ENCODE peak calls at places on chromosomes 5 and 9, in four cellular contexts. T is mesendoderm, H is IMR-90, V is H1. O is an unnamed sample.

GRCh38 chr5:74643160-74643562 is 2.6 kb upstream of the ENC1 start:
- DNase-seq in V (no peak), H (peak), T (peak), O (no peak)

GRCh38 chr9:134443169-134444039 is 117.1 kb downstream of the RXRA start:
- DNase-seq in H (peak), V (peak), T (peak), O (peak)

GRCh38 chr5:75043736-75044264 is 8.6 kb downstream of the GCNT4 start:
- DNase-seq in V (no peak), H (no peak), T (no peak), O (no peak)

GRCh38 chr5:62306494-62307363 is 723 bp downstream of the KIF2A start:
- DNase-seq in V (no peak), H (peak), T (peak), O (peak)

GRCh38 chr5:24783596-24783995 is 138.8 kb upstream of the CDH10 start:
- DNase-seq in T (no peak), H (no peak), V (no peak), O (no peak)

GRCh38 chr9:15349892-15350761 is 43.1 kb upstream of the TTC39B start:
- DNase-seq in T (no peak), H (peak), V (no peak), O (no peak)

GRCh38 chr9:134707731-134708671 is 66.4 kb downstream of the COL5A1 start:
- DNase-seq in V (no peak), H (no peak), T (no peak), O (no peak)

GRCh38 chr5:83102581-83102980 is 25.2 kb downstream of the XRCC4 start:
- DNase-seq in T (no peak), V (no peak), H (peak), O (no peak)

GRCh38 chr9:134205636-134206316 is 41.4 kb upstream of the RNU6ATAC start:
- DNase-seq in V (no peak), H (peak), T (peak), O (no peak)

GRCh38 chr9:76223749-76224340 is 170.4 kb downstream of the RFK start:
- DNase-seq in H (peak), V (no peak), T (no peak), O (no peak)

GRCh38 chr5:159262472-159262858 is 625 bp upstream of the UBLCP1 start:
- DNase-seq in H (peak), T (no peak), V (no peak), O (no peak)

GRCh38 chr5:158899792-158900191 is 199.9 kb downstream of the EBF1 start:
- DNase-seq in H (no peak), T (no peak), V (no peak), O (no peak)

GRCh38 chr5:178142642-178143041 is 11.0 kb downstream of the NHP2 start:
- DNase-seq in T (no peak), V (no peak), H (no peak), O (no peak)

GRCh38 chr9:34493972-34494535 is 28.7 kb downstream of the ENHO start:
- DNase-seq in H (peak), T (peak), V (peak), O (peak)

GRCh38 chr5:54362434-54362833 is 52.1 kb upstream of the ARL15 start:
- DNase-seq in H (peak), V (no peak), T (no peak), O (no peak)

GRCh38 chr5:54360089-54360488 is 49.7 kb upstream of the ARL15 start:
- DNase-seq in T (peak), H (peak), V (no peak), O (peak)

GRCh38 chr5:54361683-54362411 is 51.5 kb upstream of the ARL15 start:
- DNase-seq in T (no peak), V (no peak), H (no peak), O (no peak)

GRCh38 chr5:54360925-54361662 is 50.7 kb upstream of the ARL15 start:
- DNase-seq in V (no peak), T (no peak), H (peak), O (no peak)

GRCh38 chr5:54357371-54358058 is 47.1 kb upstream of the ARL15 start:
- DNase-seq in V (no peak), H (no peak), T (no peak), O (no peak)
- H4K5ac ChIP-seq in V (no peak), H (no peak), T (no peak), O (no peak)

GRCh38 chr9:112033237-112034215 is 136.9 kb downstream of the UGCG start:
- DNase-seq in H (no peak), T (no peak), V (no peak), O (no peak)

GRCh38 chr9:112037281-112038016 is 137.6 kb downstream of the SUSD1 start:
- DNase-seq in T (no peak), H (peak), V (no peak), O (no peak)

GRCh38 chr9:112032733-112033132 is 136.1 kb downstream of the UGCG start:
- DNase-seq in H (peak), T (peak), V (no peak), O (no peak)

GRCh38 chr9:112034216-112034611 is 137.6 kb downstream of the UGCG start:
- DNase-seq in H (no peak), T (no peak), V (no peak), O (no peak)

DNA sequence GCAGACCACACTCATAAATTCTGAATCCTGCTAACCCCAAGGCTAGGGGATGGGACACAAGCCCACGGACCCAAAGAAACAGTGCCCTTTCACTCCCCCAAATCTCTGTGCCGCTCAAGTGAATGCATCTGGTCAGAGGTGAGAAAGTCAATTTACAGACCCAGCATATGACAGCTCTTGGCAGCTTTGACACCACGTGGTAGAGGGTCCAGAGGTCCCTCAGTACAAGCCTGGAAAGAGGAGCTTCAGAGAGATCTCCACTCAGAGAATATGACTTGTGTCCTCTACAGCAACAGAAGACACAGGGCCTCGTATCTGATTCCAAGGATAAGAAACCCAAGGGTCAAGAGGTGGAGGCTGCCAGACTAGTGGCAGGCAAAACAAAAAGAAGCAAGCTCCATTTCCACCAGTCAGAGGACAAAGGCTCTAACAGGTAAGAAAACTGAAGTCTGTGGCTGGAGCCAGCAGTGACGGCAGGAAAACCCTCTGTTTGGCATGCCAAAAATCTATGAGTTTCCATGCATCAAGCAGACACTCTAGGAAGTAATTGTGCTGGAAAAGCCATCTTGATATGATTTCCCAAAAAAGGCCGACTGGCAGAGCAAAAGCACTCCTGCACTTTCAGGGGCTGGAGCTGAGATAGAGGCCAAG is 138.7 kb downstream of the UGCG start:
- DNase-seq in V (no peak), H (no peak), T (no peak), O (no peak)
- H3K27ac ChIP-seq in V (no peak), H (peak), T (no peak), O (no peak)

GRCh38 chr9:132099741-132100407 is 20.2 kb upstream of the MED27 start:
- DNase-seq in T (no peak), V (no peak), H (peak), O (no peak)
- H4K5ac ChIP-seq in T (no peak), V (no peak), H (no peak), O (no peak)

GRCh38 chr9:95764920-95765319 is 110.6 kb upstream of the ERCC6L2 start:
- DNase-seq in T (no peak), V (no peak), H (no peak), O (no peak)
- H3K27ac ChIP-seq in T (no peak), V (no peak), H (peak), O (no peak)

DNA sequence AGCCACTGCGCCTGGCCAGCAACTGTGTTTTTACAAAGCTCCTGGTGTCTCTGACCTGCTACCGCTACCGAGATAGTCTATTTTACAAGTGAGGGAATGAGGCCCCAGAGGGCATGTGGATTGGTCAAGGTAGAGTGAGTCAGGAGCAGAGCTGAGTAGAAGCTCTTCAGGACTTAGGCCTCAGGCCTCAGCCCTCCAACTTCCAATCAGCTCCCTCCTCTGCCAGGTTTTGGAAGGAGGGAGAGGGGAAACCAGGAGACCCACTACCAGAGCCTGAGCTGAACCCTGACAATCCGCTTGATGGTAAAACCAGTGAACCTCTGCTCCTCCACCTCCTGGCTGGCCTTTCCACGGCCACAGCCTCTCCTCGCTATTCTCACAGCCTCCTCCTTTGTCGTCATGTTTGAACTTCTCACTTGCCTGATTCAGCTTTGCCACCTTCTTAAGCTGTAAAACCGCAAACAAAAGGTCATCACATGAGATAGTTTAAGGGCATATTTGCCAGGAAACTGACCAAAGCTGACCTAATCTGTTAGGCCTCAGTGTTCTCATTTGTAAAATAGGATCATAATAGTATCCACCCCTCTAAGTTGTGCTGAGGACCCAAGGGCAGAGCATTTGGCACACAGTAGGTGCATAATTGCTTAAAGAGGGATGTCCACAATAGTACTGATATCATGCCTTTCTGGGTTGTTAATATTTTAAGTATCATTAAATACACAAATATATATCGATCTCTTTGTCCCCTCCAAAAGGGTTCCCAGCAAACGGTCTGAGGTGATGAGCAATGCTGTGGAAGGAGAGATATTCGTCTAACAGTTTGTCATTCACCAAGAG is 1.7 kb downstream of the TRAF1 start:
- DNase-seq in H (peak), V (no peak), T (no peak), O (no peak)
- H4K5ac ChIP-seq in H (no peak), V (no peak), T (no peak), O (no peak)

GRCh38 chr9:33011857-33012256 is 10.4 kb upstream of the APTX start:
- DNase-seq in H (no peak), V (no peak), T (no peak), O (no peak)
- H3K27ac ChIP-seq in H (no peak), V (no peak), T (no peak), O (no peak)

GRCh38 chr5:80190960-80191359 is 64.9 kb downstream of the SERINC5 start:
- DNase-seq in H (no peak), V (no peak), T (no peak), O (no peak)
- H4K5ac ChIP-seq in H (no peak), V (no peak), T (no peak), O (no peak)

GRCh38 chr5:6011199-6011598 is 367.1 kb downstream of the MED10 start:
- DNase-seq in H (no peak), T (no peak), V (no peak), O (no peak)
- H3K27ac ChIP-seq in H (no peak), T (no peak), V (no peak), O (no peak)

O was measured in H9.